ENCODE peak calls at places on chromosomes 3 and 15, in four cellular contexts. B, V, J and K are unnamed samples.

GRCh38 chr15:55564347-55565145 is 23.6 kb downstream of the PYGO1 start:
- DNase-seq in B (no peak), V (no peak), J (peak), K (no peak)

GRCh38 chr3:24683511-24684384 is 189.1 kb upstream of the THRB start:
- DNase-seq in J (peak), B (peak), V (no peak), K (peak)

GRCh38 chr3:64291956-64292355 is 66.7 kb upstream of the PRICKLE2 start:
- DNase-seq in J (no peak), B (peak), V (no peak), K (no peak)

GRCh38 chr3:114527036-114527644 is 233.3 kb downstream of the TIGIT start:
- DNase-seq in J (peak), B (no peak), V (no peak), K (no peak)

GRCh38 chr3:155747286-155747685 is 2.4 kb upstream of the PLCH1 start:
- DNase-seq in B (no peak), V (no peak), J (no peak), K (no peak)

GRCh38 chr3:63661242-63661641 is 8.8 kb downstream of the SNTN start:
- DNase-seq in V (no peak), B (peak), J (no peak), K (no peak)

GRCh38 chr3:194686816-194687637 is 1.3 kb downstream of the FAM43A start:
- DNase-seq in B (no peak), V (peak), J (peak), K (peak)

GRCh38 chr3:78878789-78879515 is 888.8 kb downstream of the ROBO1 start:
- DNase-seq in J (no peak), B (no peak), V (no peak), K (no peak)

GRCh38 chr3:141941093-141941492 is 64.7 kb downstream of the ATP1B3 start:
- DNase-seq in J (no peak), V (no peak), B (no peak), K (no peak)

GRCh38 chr3:65439641-65440040 is 599.1 kb downstream of the MAGI1 start:
- DNase-seq in V (peak), B (peak), J (peak), K (peak)

GRCh38 chr3:127970966-127971592 is 56.0 kb downstream of the KBTBD12 start:
- DNase-seq in B (peak), V (no peak), J (peak), K (peak)

GRCh38 chr3:179606534-179607085 is 2.0 kb downstream of the NDUFB5 start:
- DNase-seq in B (no peak), V (no peak), J (no peak), K (no peak)

DNA sequence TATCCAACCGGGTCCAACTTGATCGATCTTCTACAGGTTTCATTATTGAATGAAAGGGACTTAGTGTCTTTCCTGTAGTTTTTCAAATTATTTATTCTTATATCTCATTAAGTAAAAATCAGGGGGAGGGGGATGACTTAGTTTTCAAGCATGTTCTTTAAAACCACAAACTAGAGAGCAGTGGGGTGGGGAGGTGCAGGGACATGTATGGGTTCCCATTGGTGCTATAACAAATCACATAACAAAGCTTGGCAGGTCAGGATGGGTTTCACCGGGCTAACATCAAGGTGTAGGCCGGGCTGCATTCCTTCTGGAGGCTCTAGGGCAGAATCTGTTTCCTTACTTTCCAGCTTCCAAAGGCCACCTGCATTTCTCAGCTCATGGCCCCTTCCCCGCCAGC is 32.7 kb downstream of the CCNL1 start:
- DNase-seq in V (no peak), B (no peak), J (no peak), K (no peak)
- TF ChIP-seq CTCF in V (no peak), B (no peak), J (no peak), K (no peak)

DNA sequence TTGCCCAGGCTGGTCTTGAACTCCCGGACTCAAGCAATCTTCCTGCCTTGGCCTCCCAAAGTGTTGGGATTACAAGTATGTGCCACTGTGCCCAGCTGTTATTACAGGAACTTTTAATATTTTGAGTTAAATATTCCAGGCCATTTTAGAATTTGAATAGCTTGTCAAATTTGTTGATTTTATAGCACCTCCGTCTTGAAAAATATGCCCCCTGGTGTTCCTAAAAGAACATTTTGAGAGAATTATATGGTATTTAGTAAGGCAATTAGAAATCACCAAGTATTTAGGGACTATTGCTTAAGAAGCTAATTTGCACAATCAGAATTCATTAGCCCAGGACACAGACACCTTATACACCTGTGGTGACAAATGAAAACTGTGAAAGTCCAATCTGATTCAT is 23.7 kb downstream of the PDE8A start:
- DNase-seq in B (no peak), J (no peak), V (no peak), K (no peak)
- TF ChIP-seq CTCF in B (peak), J (no peak), V (no peak), K (no peak)

GRCh38 chr15:79035111-79035601 is 55.4 kb downstream of the RASGRF1 start:
- DNase-seq in V (no peak), J (peak), B (peak), K (no peak)
- TF ChIP-seq CTCF in V (no peak), J (peak), B (peak), K (no peak)

DNA sequence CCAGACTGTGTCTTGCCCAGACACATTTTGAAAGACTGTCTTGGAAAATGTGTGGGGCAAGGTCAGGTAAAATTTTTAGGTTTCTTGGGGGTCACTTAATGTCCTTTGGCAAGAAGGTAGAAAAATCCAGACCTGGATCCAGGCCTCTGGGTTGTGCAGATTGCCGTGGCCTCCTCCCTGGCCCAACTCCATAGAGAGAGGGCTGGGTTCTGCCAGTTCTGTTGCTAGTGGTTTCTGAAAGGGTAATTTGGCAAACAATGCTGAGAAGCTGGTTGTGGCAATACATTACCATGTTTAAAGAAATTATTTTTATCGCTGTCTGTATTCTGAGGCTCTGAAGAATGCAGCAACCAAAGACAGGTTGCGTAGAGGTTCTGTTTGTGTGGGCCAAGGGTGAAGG is 20.1 kb upstream of the TMEM158 start:
- DNase-seq in V (no peak), J (no peak), B (no peak), K (no peak)
- TF ChIP-seq CTCF in V (no peak), J (no peak), B (no peak), K (no peak)